ENCODE peak calls at places on chromosomes 13 and 19, in eight cellular contexts. G is vagina, O is lower leg skin, K is fibroblast of lung, Z is upper lobe of left lung, F is Peyer's patch, L is A549, X is mucosa of descending colon. A is an unnamed sample.

GRCh38 chr13:113046066-113046882 is 59.3 kb upstream of the F7 start:
- DNase-seq in G (no peak), O (no peak), K (no peak), Z (no peak), F (no peak), L (no peak), X (no peak), A (no peak)

GRCh38 chr19:4120933-4121612 is 2.8 kb downstream of the MAP2K2 start:
- DNase-seq in G (no peak), O (no peak), K (no peak), Z (no peak), F (no peak), L (no peak), X (no peak), A (no peak)

GRCh38 chr13:97235549-97236206 is 13.5 kb downstream of the MBNL2 start:
- DNase-seq in G (no peak), O (no peak), K (no peak), Z (no peak), F (no peak), L (no peak), X (peak), A (no peak)

GRCh38 chr13:48006396-48006795 is 5.3 kb upstream of the SUCLA2 start:
- DNase-seq in G (no peak), O (no peak), K (peak), Z (no peak), F (no peak), L (no peak), X (no peak), A (peak)

GRCh38 chr19:18317998-18318800 is 4.7 kb downstream of the LSM4 start:
- DNase-seq in G (no peak), O (no peak), K (no peak), Z (peak), F (peak), L (no peak), X (peak), A (no peak)

GRCh38 chr13:83048419-83048818 is 833.9 kb downstream of the SLITRK1 start:
- DNase-seq in G (no peak), O (no peak), K (peak), Z (no peak), F (no peak), L (no peak), X (no peak), A (peak)

GRCh38 chr19:38361633-38362075 is 12.7 kb upstream of the PSMD8 start:
- DNase-seq in G (no peak), O (peak), K (peak), Z (peak), F (peak), L (peak), X (peak), A (peak)

GRCh38 chr19:2186071-2186846 is 22.5 kb downstream of the DOT1L start:
- DNase-seq in G (no peak), O (peak), K (peak), Z (peak), F (no peak), L (no peak), X (peak), A (peak)

GRCh38 chr19:18809149-18809978 is 18.3 kb upstream of the COMP start:
- DNase-seq in G (peak), O (peak), K (peak), Z (peak), F (no peak), L (no peak), X (no peak), A (peak)

GRCh38 chr19:43798546-43799409 is 3.5 kb downstream of the LYPD5 start:
- DNase-seq in G (no peak), O (peak), K (peak), Z (peak), F (peak), L (peak), X (peak), A (peak)

GRCh38 chr19:45716314-45717130 is 14.2 kb downstream of the FBXO46 start:
- DNase-seq in G (peak), O (peak), K (no peak), Z (peak), F (peak), L (peak), X (peak), A (peak)

GRCh38 chr19:50891253-50891625 is 18.0 kb downstream of the KLK2 start:
- DNase-seq in G (no peak), O (no peak), K (no peak), Z (no peak), F (no peak), L (no peak), X (no peak), A (no peak)

GRCh38 chr19:10454267-10454666 is 33.9 kb downstream of the PDE4A start:
- DNase-seq in G (no peak), O (no peak), K (no peak), Z (no peak), F (no peak), L (peak), X (no peak), A (peak)

GRCh38 chr13:113625965-113626661 is 31.9 kb downstream of the ATP4B start:
- DNase-seq in G (no peak), O (no peak), K (peak), Z (no peak), F (peak), L (no peak), X (no peak), A (peak)

DNA sequence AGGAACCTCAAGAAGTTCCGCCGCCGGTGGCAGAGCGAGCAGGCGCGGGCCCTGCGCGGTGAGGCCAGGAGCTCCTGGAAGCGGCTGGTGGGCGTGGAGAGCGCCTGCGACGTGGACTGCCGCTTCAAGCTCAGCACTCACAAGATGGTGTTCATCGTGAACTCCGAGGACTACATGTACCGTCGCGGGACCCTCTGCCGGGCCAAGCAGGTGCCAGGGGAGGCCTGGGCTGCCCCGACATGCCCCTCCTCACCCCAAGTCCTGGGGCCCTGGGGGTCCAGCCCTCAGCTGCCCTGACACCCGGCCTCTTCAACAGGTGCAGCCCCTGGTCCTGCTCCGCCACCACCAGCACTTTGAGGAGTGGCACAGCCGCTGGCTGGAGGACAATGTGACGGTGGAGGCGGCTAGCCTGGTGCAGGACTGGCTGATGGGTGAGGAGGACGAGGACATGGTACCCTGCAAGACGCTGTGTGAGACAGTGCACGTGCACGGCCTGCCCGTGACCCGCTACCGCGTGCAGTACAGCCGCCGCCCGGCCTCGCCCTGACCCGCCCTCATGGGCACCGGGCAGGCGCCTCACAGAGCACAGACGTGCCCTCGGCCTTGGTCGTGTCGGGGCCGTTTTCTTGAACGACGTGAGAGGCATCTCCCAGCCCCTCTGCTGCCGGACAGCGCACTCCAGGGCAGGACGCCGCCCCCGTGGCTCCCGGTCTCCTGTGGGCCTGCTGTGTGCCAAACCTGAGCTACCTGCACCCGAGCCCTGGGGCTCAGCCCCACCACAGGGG is 10.4 kb upstream of the F2RL3 start:
- DNase-seq in G (no peak), O (no peak), K (no peak), Z (no peak), F (no peak), L (no peak), X (no peak), A (no peak)
- H3K4me3 ChIP-seq in G (no peak), O (no peak), K (no peak), Z (no peak), F (no peak), L (no peak), X (no peak), A (no peak)

GRCh38 chr19:5395541-5395940 is 54.9 kb upstream of the PTPRS start:
- DNase-seq in G (no peak), O (no peak), K (peak), Z (no peak), F (no peak), L (no peak), X (no peak), A (no peak)

GRCh38 chr19:5397804-5398692 is 57.2 kb upstream of the ZNRF4 start:
- DNase-seq in G (no peak), O (no peak), K (no peak), Z (no peak), F (no peak), L (peak), X (no peak), A (no peak)

GRCh38 chr19:5395996-5396939 is 55.7 kb upstream of the PTPRS start:
- DNase-seq in G (no peak), O (no peak), K (no peak), Z (no peak), F (no peak), L (no peak), X (no peak), A (no peak)

GRCh38 chr19:5398693-5399057 is 56.5 kb upstream of the ZNRF4 start:
- DNase-seq in G (no peak), O (no peak), K (no peak), Z (no peak), F (no peak), L (no peak), X (no peak), A (no peak)

DNA sequence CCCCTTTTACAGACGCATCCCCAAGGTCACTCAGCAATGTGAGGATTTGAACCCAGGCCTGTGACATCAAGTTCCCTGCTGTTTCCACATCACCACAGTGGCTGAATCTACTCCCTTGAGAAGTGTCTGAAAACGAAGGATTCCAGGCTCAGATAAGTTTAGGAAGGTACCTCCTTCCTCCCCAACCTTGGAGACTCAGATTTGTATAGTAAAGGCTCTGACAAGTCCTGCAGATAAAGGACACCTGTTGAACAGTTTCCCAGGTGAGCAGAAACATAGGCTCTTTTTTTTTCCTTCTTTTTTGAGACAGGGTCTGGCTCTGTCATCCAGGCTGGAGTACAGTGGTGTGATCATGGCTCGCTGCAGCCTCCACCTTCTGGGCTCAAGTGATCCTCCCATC is 56.4 kb upstream of the PTPRS start:
- DNase-seq in G (no peak), O (no peak), K (no peak), Z (no peak), F (no peak), L (no peak), X (no peak), A (no peak)
- H3K4me3 ChIP-seq in G (no peak), O (no peak), K (no peak), Z (no peak), F (no peak), L (no peak), X (no peak), A (no peak)

GRCh38 chr19:12983561-12984142 is 11.6 kb upstream of the NFIX start:
- DNase-seq in G (peak), O (no peak), K (peak), Z (peak), F (peak), L (peak), X (peak), A (peak)

GRCh38 chr19:12984683-12985048 is 10.6 kb upstream of the NFIX start:
- DNase-seq in G (peak), O (no peak), K (no peak), Z (no peak), F (no peak), L (no peak), X (no peak), A (no peak)

GRCh38 chr19:12984143-12984627 is 11.1 kb upstream of the NFIX start:
- DNase-seq in G (peak), O (no peak), K (peak), Z (no peak), F (no peak), L (no peak), X (no peak), A (no peak)

GRCh38 chr19:12982648-12983047 is 12.6 kb upstream of the NFIX start:
- DNase-seq in G (no peak), O (no peak), K (no peak), Z (no peak), F (no peak), L (no peak), X (no peak), A (no peak)

GRCh38 chr19:12983091-12983490 is 12.2 kb upstream of the NFIX start:
- DNase-seq in G (no peak), O (no peak), K (no peak), Z (no peak), F (no peak), L (no peak), X (no peak), A (no peak)
- H3K4me3 ChIP-seq in G (peak), O (no peak), K (no peak), Z (peak), F (peak), L (peak), X (no peak), A (no peak)

GRCh38 chr19:34773555-34773864 is 495 bp upstream of the ZNF599 start:
- DNase-seq in G (peak), O (no peak), K (no peak), Z (no peak), F (no peak), L (no peak), X (no peak), A (no peak)
- H3K4me3 ChIP-seq in G (peak), O (no peak), K (peak), Z (peak), F (peak), L (peak), X (no peak), A (no peak)

GRCh38 chr19:7355151-7355845 is 6.6 kb downstream of the ARHGEF18 start:
- DNase-seq in G (no peak), O (no peak), K (peak), Z (no peak), F (no peak), L (no peak), X (no peak), A (peak)
- H3K4me3 ChIP-seq in G (no peak), O (no peak), K (no peak), Z (no peak), F (no peak), L (no peak), X (no peak), A (no peak)

DNA sequence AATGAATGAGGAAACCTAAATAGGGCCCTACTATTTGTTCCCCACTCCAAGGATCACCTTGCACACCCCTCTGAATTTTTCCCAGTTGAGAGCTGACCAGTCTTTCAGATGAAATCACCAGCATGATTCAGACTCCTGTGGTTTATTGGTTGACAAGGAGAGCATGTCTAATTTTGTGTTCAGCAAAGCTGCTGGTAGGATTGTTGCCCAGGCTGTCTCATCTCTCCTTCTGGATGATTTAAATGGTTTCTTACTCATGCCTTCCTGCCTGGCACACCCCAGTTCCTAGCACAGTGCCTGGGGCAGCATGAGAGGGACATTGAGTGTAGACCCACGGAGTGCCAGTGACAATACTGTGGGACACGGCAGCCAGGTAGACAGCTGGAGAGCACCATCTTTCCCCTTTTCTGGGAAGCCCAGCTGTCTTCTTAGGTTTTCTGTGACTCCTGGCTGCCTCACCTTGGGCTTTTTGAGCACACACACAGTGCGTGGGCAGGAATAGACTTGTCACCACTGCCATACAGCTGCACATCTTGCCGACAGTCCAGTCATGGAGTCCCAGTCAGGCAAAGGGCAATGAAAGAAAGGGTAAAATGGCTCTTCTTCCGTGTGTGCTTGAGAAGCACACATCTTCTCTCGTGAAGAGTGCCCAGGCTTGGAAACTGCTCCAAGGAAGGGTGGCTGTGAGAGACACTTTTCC is 12.3 kb downstream of the FGF9 start:
- DNase-seq in G (no peak), O (no peak), K (peak), Z (no peak), F (no peak), L (no peak), X (no peak), A (no peak)
- H3K4me3 ChIP-seq in G (no peak), O (no peak), K (no peak), Z (no peak), F (no peak), L (no peak), X (no peak), A (no peak)

GRCh38 chr13:30398601-30399072 is 23.7 kb upstream of the UBE2L5 start:
- DNase-seq in G (no peak), O (no peak), K (peak), Z (no peak), F (peak), L (no peak), X (peak), A (peak)
- H3K4me3 ChIP-seq in G (no peak), O (no peak), K (no peak), Z (no peak), F (no peak), L (no peak), X (no peak), A (no peak)

A was measured in cardiac fibroblast.